ENCODE peak calls at places on chromosomes 13 and 19, in four cellular contexts. F, V, U and E are unnamed samples.

GRCh38 chr13:72290962-72291681 is 424.1 kb upstream of the DACH1 start:
- DNase-seq in F (no peak), V (peak; percentile 98), U (no peak), E (peak; percentile 20)

GRCh38 chr13:113622791-113623490 is 35.1 kb downstream of the ATP4B start:
- DNase-seq in U (no peak), V (no peak), F (no peak), E (no peak)

GRCh38 chr19:47447470-47448359 is 24.0 kb downstream of the SLC8A2 start:
- DNase-seq in U (peak; percentile 23), F (peak; percentile 67), V (no peak), E (peak; percentile 65)

GRCh38 chr13:57557979-57558529 is 73.5 kb upstream of the PCDH17 start:
- DNase-seq in F (no peak), U (peak; percentile 2), V (peak; percentile 34), E (no peak)

GRCh38 chr13:49341941-49342340 is 94.2 kb downstream of the CDADC1 start:
- DNase-seq in U (no peak), V (no peak), F (no peak), E (no peak)

GRCh38 chr19:57708641-57709354 is at the start of gene ZNF154:
- DNase-seq in F (peak; percentile 63), U (no peak), V (no peak), E (peak; percentile 81)

GRCh38 chr19:55340784-55341147 is 1.1 kb downstream of the KMT5C start:
- DNase-seq in F (no peak), V (no peak), U (no peak), E (no peak)

GRCh38 chr13:32092471-32092870 is 60.9 kb downstream of the FRY start:
- DNase-seq in V (no peak), U (no peak), F (no peak), E (no peak)

GRCh38 chr19:46480409-46480808 is 9.0 kb upstream of the PNMA8A start:
- DNase-seq in U (no peak), F (peak; percentile 56), V (no peak), E (no peak)

GRCh38 chr19:34555447-34555846 is 73.9 kb downstream of the WTIP start:
- DNase-seq in V (peak; percentile 29), F (peak; percentile 25), U (peak; percentile 16), E (no peak)

GRCh38 chr13:93244918-93245280 is 18.3 kb downstream of the GPC6 start:
- DNase-seq in V (peak; percentile 47), U (no peak), F (no peak), E (peak; percentile 71)

GRCh38 chr19:15251749-15252397 is 19.6 kb upstream of the EPHX3 start:
- DNase-seq in U (no peak), V (peak; percentile 90), F (peak; percentile 86), E (peak; percentile 93)

GRCh38 chr19:50725218-50725931 is 2.2 kb downstream of the CLEC11A start:
- DNase-seq in V (no peak), F (no peak), U (no peak), E (no peak)

GRCh38 chr19:405138-405965 is 3.6 kb downstream of the C2CD4C start:
- DNase-seq in F (no peak), V (no peak), U (no peak), E (no peak)

GRCh38 chr13:64414381-64414780 is 2815.8 kb downstream of the PCDH9 start:
- DNase-seq in V (no peak), F (no peak), U (no peak), E (no peak)

GRCh38 chr13:101698400-101698799 is 245.9 kb downstream of the ITGBL1 start:
- DNase-seq in F (no peak), V (no peak), U (no peak), E (peak; percentile 18)

GRCh38 chr13:113458218-113459065 is 5.2 kb upstream of the ADPRHL1 start:
- DNase-seq in U (no peak), F (peak; percentile 56), V (peak; percentile 10), E (no peak)

GRCh38 chr19:3792114-3792513 is 5.9 kb upstream of the MATK start:
- DNase-seq in F (no peak), V (no peak), U (no peak), E (no peak)

GRCh38 chr19:4984448-4984990 is 15.6 kb downstream of the KDM4B start:
- DNase-seq in V (no peak), U (no peak), F (no peak), E (no peak)

GRCh38 chr13:113969311-113969972 is 4.4 kb downstream of the C13orf46 start:
- DNase-seq in U (no peak), V (no peak), F (no peak), E (no peak)

GRCh38 chr13:111908391-111908790 is 158.6 kb upstream of the SOX1 start:
- DNase-seq in V (no peak), U (no peak), F (no peak), E (no peak)

GRCh38 chr13:36493046-36493445 is 60.8 kb downstream of the CCNA1 start:
- DNase-seq in F (no peak), V (no peak), U (no peak), E (no peak)

GRCh38 chr13:40764587-40765403 is 6.2 kb downstream of the MRPS31 start:
- DNase-seq in V (no peak), F (no peak), U (no peak), E (no peak)